ENCODE peak calls at places on chromosomes 6 and 20, in ten cellular contexts. Z is thyroid gland; W is naive thymus-derived CD4-positive, alpha-beta T cell; M is DMS153; Y is astrocyte of the spinal cord; P is NCI-H2081; D is fibroblast of the conjunctiva; N is IMR-90; L is coronary artery; S is WTC11. H is an unnamed sample.
A peak's percentile ranks its signal among the peaks of the same experiment; 100 is the strongest.

GRCh38 chr20:17505664-17506517 is 25.3 kb downstream of the BFSP1 start:
- DNase-seq in Z (no peak), W (peak; percentile 54), M (no peak), Y (peak; percentile 17), P (no peak), D (peak; percentile 23), N (peak; percentile 71), L (no peak), S (no peak), H (peak; percentile 55)

GRCh38 chr6:1436334-1437306 is 47.2 kb downstream of the FOXF2 start:
- DNase-seq in Z (peak; percentile 22), W (peak; percentile 25), M (no peak), Y (peak; percentile 73), P (peak; percentile 68), D (peak; percentile 42), N (peak; percentile 72), L (no peak), S (peak; percentile 52), H (peak; percentile 86)

GRCh38 chr6:116507324-116507723 is 4.1 kb upstream of the CALHM5 start:
- DNase-seq in Z (no peak), W (no peak), M (no peak), Y (peak; percentile 54), P (no peak), D (no peak), N (peak; percentile 75), L (no peak), S (no peak), H (peak; percentile 61)

GRCh38 chr6:20191951-20192350 is 20.3 kb downstream of the MBOAT1 start:
- DNase-seq in Z (no peak), W (no peak), M (no peak), Y (no peak), P (no peak), D (no peak), N (no peak), L (no peak), S (no peak), H (no peak)

GRCh38 chr6:63349401-63349800 is 29.6 kb upstream of the LGSN start:
- DNase-seq in Z (no peak), W (no peak), M (no peak), Y (no peak), P (no peak), D (no peak), N (no peak), L (no peak), S (no peak), H (no peak)

GRCh38 chr20:53606364-53606985 is 12.8 kb upstream of the ZNF217 start:
- DNase-seq in Z (no peak), W (peak; percentile 7), M (no peak), Y (peak; percentile 84), P (no peak), D (peak; percentile 78), N (peak; percentile 82), L (no peak), S (no peak), H (peak; percentile 77)

GRCh38 chr20:59664389-59665055 is 60.2 kb downstream of the PHACTR3 start:
- DNase-seq in Z (no peak), W (no peak), M (no peak), Y (no peak), P (no peak), D (no peak), N (no peak), L (peak; percentile 55), S (no peak), H (no peak)

GRCh38 chr6:41885930-41886329 is 9.2 kb downstream of the USP49 start:
- DNase-seq in Z (no peak), W (no peak), M (no peak), Y (no peak), P (no peak), D (no peak), N (no peak), L (no peak), S (no peak), H (no peak)

GRCh38 chr20:63270606-63271325 is 1.8 kb upstream of the ARFGAP1 start:
- DNase-seq in Z (no peak), W (no peak), M (no peak), Y (no peak), P (no peak), D (no peak), N (no peak), L (no peak), S (no peak), H (no peak)

GRCh38 chr6:11283629-11284028 is 51.2 kb upstream of the NEDD9 start:
- DNase-seq in Z (no peak), W (no peak), M (no peak), Y (no peak), P (no peak), D (no peak), N (no peak), L (no peak), S (no peak), H (no peak)

GRCh38 chr6:36109092-36109491 is 21.2 kb upstream of the MAPK13 start:
- DNase-seq in Z (no peak), W (no peak), M (no peak), Y (no peak), P (no peak), D (no peak), N (no peak), L (no peak), S (no peak), H (no peak)

GRCh38 chr20:63942250-63943006 is 13.8 kb downstream of the UCKL1 start:
- DNase-seq in Z (no peak), W (peak; percentile 62), M (no peak), Y (peak; percentile 34), P (no peak), D (no peak), N (peak; percentile 4), L (no peak), S (peak; percentile 87), H (peak; percentile 70)

GRCh38 chr6:121430514-121431460 is 4.7 kb upstream of the GJA1 start:
- DNase-seq in Z (no peak), W (no peak), M (no peak), Y (peak; percentile 68), P (no peak), D (peak; percentile 30), N (peak; percentile 54), L (no peak), S (no peak), H (peak; percentile 78)

GRCh38 chr20:21089421-21089820 is 16.7 kb downstream of the LINC00237 start:
- DNase-seq in Z (no peak), W (no peak), M (no peak), Y (no peak), P (no peak), D (no peak), N (no peak), L (no peak), S (no peak), H (no peak)

GRCh38 chr6:148556415-148556814 is 190.4 kb upstream of the UST start:
- DNase-seq in Z (no peak), W (no peak), M (no peak), Y (no peak), P (no peak), D (no peak), N (no peak), L (peak; percentile 21), S (no peak), H (no peak)

GRCh38 chr6:117306227-117306784 is 40.9 kb downstream of the VGLL2 start:
- DNase-seq in Z (no peak), W (no peak), M (no peak), Y (no peak), P (no peak), D (no peak), N (no peak), L (no peak), S (no peak), H (no peak)

GRCh38 chr6:149118737-149119653 is 198.5 kb upstream of the TAB2 start:
- DNase-seq in Z (no peak), W (no peak), M (no peak), Y (no peak), P (no peak), D (no peak), N (no peak), L (no peak), S (no peak), H (peak; percentile 16)

GRCh38 chr6:35476004-35476403 is 7.8 kb downstream of the RPL10A start:
- DNase-seq in Z (no peak), W (no peak), M (no peak), Y (no peak), P (no peak), D (no peak), N (no peak), L (no peak), S (no peak), H (no peak)

GRCh38 chr6:5851261-5851757 is 155.4 kb downstream of the NRN1 start:
- DNase-seq in Z (peak; percentile 47), W (peak; percentile 69), M (peak; percentile 13), Y (peak; percentile 39), P (no peak), D (peak; percentile 4), N (no peak), L (no peak), S (peak; percentile 80), H (peak; percentile 30)

GRCh38 chr6:153130515-153131036 is 506 bp downstream of the RGS17 start:
- DNase-seq in Z (peak; percentile 21), W (no peak), M (no peak), Y (no peak), P (no peak), D (no peak), N (no peak), L (no peak), S (peak; percentile 36), H (no peak)

GRCh38 chr6:158911746-158912158 is 88.2 kb downstream of the RSPH3 start:
- DNase-seq in Z (peak; percentile 21), W (no peak), M (peak; percentile 8), Y (no peak), P (peak; percentile 48), D (no peak), N (no peak), L (no peak), S (no peak), H (no peak)

GRCh38 chr6:113969888-113970807 is 800 bp downstream of the HDAC2 start:
- DNase-seq in Z (peak; percentile 60), W (peak; percentile 61), M (peak; percentile 32), Y (peak; percentile 51), P (peak; percentile 19), D (no peak), N (peak; percentile 35), L (peak; percentile 78), S (peak; percentile 68), H (peak; percentile 43)

GRCh38 chr6:155706341-155706740 is 250.7 kb upstream of the NOX3 start:
- DNase-seq in Z (no peak), W (no peak), M (no peak), Y (no peak), P (no peak), D (no peak), N (no peak), L (no peak), S (no peak), H (no peak)